ENCODE peak calls at places on chromosome 2, in six cellular contexts. O, A, X, H, S and Z are unnamed samples.

GRCh38 chr2:225137971-225138370 is 95.7 kb upstream of the DOCK10 start:
- DNase-seq in O (no peak), A (no peak), X (no peak), H (no peak), S (no peak), Z (no peak)

GRCh38 chr2:180910831-180911665 is 69.4 kb upstream of the UBE2E3 start:
- DNase-seq in O (peak), A (no peak), X (no peak), H (no peak), S (no peak), Z (no peak)

GRCh38 chr2:26651458-26652155 is 10.4 kb upstream of the CIB4 start:
- DNase-seq in O (no peak), A (no peak), X (no peak), H (no peak), S (no peak), Z (no peak)

GRCh38 chr2:173247156-173247555 is 107.5 kb upstream of the CDCA7 start:
- DNase-seq in O (no peak), A (no peak), X (no peak), H (no peak), S (no peak), Z (no peak)

GRCh38 chr2:71798266-71799012 is 345.1 kb downstream of the DYSF start:
- DNase-seq in O (peak), A (no peak), X (peak), H (peak), S (no peak), Z (no peak)

GRCh38 chr2:10204326-10205200 is 82.0 kb downstream of the RRM2 start:
- DNase-seq in O (no peak), A (no peak), X (peak), H (no peak), S (no peak), Z (no peak)

GRCh38 chr2:67462741-67463496 is 65.8 kb downstream of the ETAA1 start:
- DNase-seq in O (no peak), A (no peak), X (peak), H (no peak), S (no peak), Z (no peak)

GRCh38 chr2:189772212-189772611 is 9.6 kb upstream of the OSGEPL1 start:
- DNase-seq in O (no peak), A (no peak), X (peak), H (no peak), S (no peak), Z (no peak)

GRCh38 chr2:199278099-199278498 is 179.6 kb downstream of the SATB2 start:
- DNase-seq in O (no peak), A (no peak), X (peak), H (no peak), S (no peak), Z (no peak)

GRCh38 chr2:156481295-156481694 is 45.1 kb downstream of the GPD2 start:
- DNase-seq in O (no peak), A (no peak), X (no peak), H (no peak), S (no peak), Z (no peak)

GRCh38 chr2:25411281-25411680 is 69.6 kb upstream of the DNMT3A start:
- DNase-seq in O (no peak), A (no peak), X (no peak), H (no peak), S (no peak), Z (no peak)

GRCh38 chr2:3768960-3769765 is 65.8 kb downstream of the DCDC2C start:
- DNase-seq in O (no peak), A (no peak), X (no peak), H (no peak), S (no peak), Z (no peak)

GRCh38 chr2:60446413-60447358 is 106.8 kb downstream of the BCL11A start:
- DNase-seq in O (no peak), A (no peak), X (no peak), H (no peak), S (no peak), Z (no peak)

GRCh38 chr2:116776556-116776955 is 1037.9 kb upstream of the DDX18 start:
- DNase-seq in O (no peak), A (no peak), X (no peak), H (no peak), S (no peak), Z (no peak)

GRCh38 chr2:162116372-162116771 is 35.7 kb downstream of the GCG start:
- DNase-seq in O (no peak), A (no peak), X (no peak), H (no peak), S (no peak), Z (no peak)

GRCh38 chr2:42755161-42755900 is 8.6 kb downstream of the OXER1 start:
- DNase-seq in O (no peak), A (no peak), X (no peak), H (no peak), S (no peak), Z (no peak)

GRCh38 chr2:185385157-185385556 is 353.4 kb upstream of the FSIP2 start:
- DNase-seq in O (no peak), A (no peak), X (peak), H (peak), S (no peak), Z (no peak)

GRCh38 chr2:40716879-40717278 is 265.0 kb upstream of the SLC8A1 start:
- DNase-seq in O (no peak), A (no peak), X (no peak), H (no peak), S (no peak), Z (no peak)

GRCh38 chr2:47644351-47644750 is 138.6 kb upstream of the MSH6 start:
- DNase-seq in O (no peak), A (no peak), X (no peak), H (no peak), S (no peak), Z (no peak)

GRCh38 chr2:35220471-35220870 is 1135.1 kb upstream of the CRIM1 start:
- DNase-seq in O (no peak), A (no peak), X (no peak), H (no peak), S (no peak), Z (no peak)

GRCh38 chr2:12046641-12047040 is 300.2 kb downstream of the LPIN1 start:
- DNase-seq in O (no peak), A (no peak), X (no peak), H (no peak), S (no peak), Z (no peak)

GRCh38 chr2:120346034-120346666 is at the start of gene INHBB:
- DNase-seq in O (peak), A (no peak), X (peak), H (no peak), S (no peak), Z (no peak)

GRCh38 chr2:69989422-69990128 is 28.1 kb upstream of the ASPRV1 start:
- DNase-seq in O (no peak), A (no peak), X (no peak), H (no peak), S (no peak), Z (no peak)

GRCh38 chr2:6139142-6139541 is 447.0 kb downstream of the SOX11 start:
- DNase-seq in O (no peak), A (no peak), X (no peak), H (no peak), S (no peak), Z (no peak)

GRCh38 chr2:128394004-128394730 is 75.5 kb upstream of the HS6ST1 start:
- DNase-seq in O (no peak), A (no peak), X (no peak), H (no peak), S (no peak), Z (no peak)

GRCh38 chr2:170716851-170717598 is 1.9 kb downstream of the SP5 start:
- DNase-seq in O (peak), A (no peak), X (no peak), H (peak), S (no peak), Z (peak)

GRCh38 chr2:168798076-168798887 is 4.2 kb upstream of the NOSTRIN start:
- DNase-seq in O (no peak), A (no peak), X (no peak), H (peak), S (no peak), Z (no peak)

GRCh38 chr2:202046577-202046976 is 12.9 kb downstream of the FZD7 start:
- DNase-seq in O (no peak), A (no peak), X (no peak), H (no peak), S (no peak), Z (no peak)

GRCh38 chr2:127118467-127118866 is 11.5 kb upstream of the BIN1 start:
- DNase-seq in O (no peak), A (no peak), X (no peak), H (no peak), S (peak), Z (no peak)

GRCh38 chr2:96085541-96086355 is 30.6 kb downstream of the ADRA2B start:
- DNase-seq in O (no peak), A (no peak), X (no peak), H (no peak), S (no peak), Z (no peak)

GRCh38 chr2:64260817-64261216 is 116.6 kb upstream of the PELI1 start:
- DNase-seq in O (no peak), A (no peak), X (no peak), H (peak), S (peak), Z (no peak)

GRCh38 chr2:119460076-119460475 is 28.4 kb downstream of the TMEM37 start:
- DNase-seq in O (no peak), A (no peak), X (no peak), H (no peak), S (no peak), Z (no peak)

GRCh38 chr2:102337012-102337411 is 18.6 kb upstream of the IL18R1 start:
- DNase-seq in O (no peak), A (no peak), X (no peak), H (peak), S (no peak), Z (no peak)

GRCh38 chr2:223696719-223697118 is 94.6 kb upstream of the SCG2 start:
- DNase-seq in O (no peak), A (no peak), X (peak), H (peak), S (no peak), Z (no peak)